ENCODE peak calls at places on chromosomes 16 and 17, in nine cellular contexts. One of them, this sample, is unnamed.
A peak's percentile ranks its signal among the peaks of the same experiment; 100 is the strongest.

GRCh38 chr16:15798671-15799070 is 58.2 kb downstream of the MYH11 start:
- DNase-seq in heart left ventricle: no peak
- DNase-seq in ascending aorta: no peak
- DNase-seq in astrocyte: no peak
- DNase-seq in omental fat pad: no peak
- DNase-seq in nephron progenitor cell: no peak
- DNase-seq in GM13977: no peak
- DNase-seq in OCI-LY7: no peak
- DNase-seq in IMR-90: no peak
- DNase-seq in this sample: no peak

GRCh38 chr16:51565149-51565548 is 414.1 kb upstream of the SALL1 start:
- DNase-seq in IMR-90: no peak
- DNase-seq in OCI-LY7: no peak
- DNase-seq in astrocyte: no peak
- DNase-seq in omental fat pad: no peak
- DNase-seq in heart left ventricle: no peak
- DNase-seq in nephron progenitor cell: no peak
- DNase-seq in ascending aorta: no peak
- DNase-seq in GM13977: no peak
- DNase-seq in this sample: no peak

GRCh38 chr16:1991588-1992474 is 2.1 kb downstream of the SYNGR3 start:
- DNase-seq in GM13977: peak; percentile 100
- DNase-seq in OCI-LY7: peak; percentile 95
- DNase-seq in heart left ventricle: peak; percentile 92
- DNase-seq in IMR-90: peak; percentile 83
- DNase-seq in nephron progenitor cell: peak; percentile 94
- DNase-seq in astrocyte: peak; percentile 53
- DNase-seq in ascending aorta: peak; percentile 93
- DNase-seq in omental fat pad: peak; percentile 89
- DNase-seq in this sample: peak; percentile 84

GRCh38 chr17:6100146-6100545 is 30.0 kb downstream of the WSCD1 start:
- DNase-seq in ascending aorta: no peak
- DNase-seq in heart left ventricle: no peak
- DNase-seq in nephron progenitor cell: no peak
- DNase-seq in OCI-LY7: no peak
- DNase-seq in GM13977: no peak
- DNase-seq in astrocyte: no peak
- DNase-seq in omental fat pad: no peak
- DNase-seq in IMR-90: no peak
- DNase-seq in this sample: no peak

GRCh38 chr16:3045758-3046505 is 429 bp upstream of the MMP25 start:
- DNase-seq in heart left ventricle: no peak
- DNase-seq in GM13977: peak; percentile 82
- DNase-seq in ascending aorta: no peak
- DNase-seq in nephron progenitor cell: peak; percentile 56
- DNase-seq in omental fat pad: no peak
- DNase-seq in astrocyte: no peak
- DNase-seq in IMR-90: no peak
- DNase-seq in OCI-LY7: no peak
- DNase-seq in this sample: no peak

GRCh38 chr16:83994087-83994486 is 26.0 kb downstream of the NECAB2 start:
- DNase-seq in GM13977: no peak
- DNase-seq in IMR-90: peak; percentile 95
- DNase-seq in omental fat pad: no peak
- DNase-seq in OCI-LY7: no peak
- DNase-seq in ascending aorta: no peak
- DNase-seq in astrocyte: peak; percentile 84
- DNase-seq in heart left ventricle: no peak
- DNase-seq in nephron progenitor cell: no peak
- DNase-seq in this sample: no peak

GRCh38 chr16:11780988-11781680 is 15.9 kb downstream of the ZC3H7A start:
- DNase-seq in astrocyte: no peak
- DNase-seq in omental fat pad: no peak
- DNase-seq in nephron progenitor cell: no peak
- DNase-seq in ascending aorta: no peak
- DNase-seq in IMR-90: peak; percentile 34
- DNase-seq in OCI-LY7: no peak
- DNase-seq in heart left ventricle: no peak
- DNase-seq in GM13977: no peak
- DNase-seq in this sample: no peak

GRCh38 chr16:30769379-30770089 is 7.4 kb downstream of the RNF40 start:
- DNase-seq in astrocyte: no peak
- DNase-seq in nephron progenitor cell: no peak
- DNase-seq in omental fat pad: no peak
- DNase-seq in OCI-LY7: no peak
- DNase-seq in ascending aorta: no peak
- DNase-seq in GM13977: no peak
- DNase-seq in IMR-90: no peak
- DNase-seq in heart left ventricle: peak; percentile 11
- DNase-seq in this sample: no peak

GRCh38 chr16:4290236-4290830 is 17.5 kb upstream of the TFAP4 start:
- DNase-seq in OCI-LY7: no peak
- DNase-seq in heart left ventricle: no peak
- DNase-seq in astrocyte: peak; percentile 47
- DNase-seq in nephron progenitor cell: no peak
- DNase-seq in omental fat pad: no peak
- DNase-seq in ascending aorta: no peak
- DNase-seq in IMR-90: peak; percentile 66
- DNase-seq in GM13977: no peak
- DNase-seq in this sample: peak; percentile 20

GRCh38 chr17:40547079-40547784 is 18.0 kb downstream of the CCR7 start:
- DNase-seq in GM13977: no peak
- DNase-seq in OCI-LY7: peak; percentile 88
- DNase-seq in IMR-90: no peak
- DNase-seq in heart left ventricle: no peak
- DNase-seq in ascending aorta: peak; percentile 53
- DNase-seq in astrocyte: no peak
- DNase-seq in nephron progenitor cell: no peak
- DNase-seq in omental fat pad: no peak
- DNase-seq in this sample: peak; percentile 17

GRCh38 chr17:60594747-60595146 is 5.2 kb upstream of the PPM1D start:
- DNase-seq in nephron progenitor cell: no peak
- DNase-seq in GM13977: no peak
- DNase-seq in omental fat pad: no peak
- DNase-seq in ascending aorta: no peak
- DNase-seq in IMR-90: no peak
- DNase-seq in heart left ventricle: no peak
- DNase-seq in OCI-LY7: no peak
- DNase-seq in astrocyte: no peak
- DNase-seq in this sample: no peak

GRCh38 chr16:80691111-80691761 is 113.2 kb downstream of the CDYL2 start:
- DNase-seq in GM13977: no peak
- DNase-seq in OCI-LY7: no peak
- DNase-seq in IMR-90: peak; percentile 21
- DNase-seq in heart left ventricle: no peak
- DNase-seq in astrocyte: peak; percentile 25
- DNase-seq in nephron progenitor cell: no peak
- DNase-seq in ascending aorta: no peak
- DNase-seq in omental fat pad: no peak
- DNase-seq in this sample: no peak

GRCh38 chr17:28904800-28905199 is 1.9 kb upstream of the DHRS13 start:
- DNase-seq in heart left ventricle: no peak
- DNase-seq in astrocyte: no peak
- DNase-seq in ascending aorta: no peak
- DNase-seq in nephron progenitor cell: no peak
- DNase-seq in IMR-90: no peak
- DNase-seq in OCI-LY7: no peak
- DNase-seq in omental fat pad: no peak
- DNase-seq in GM13977: no peak
- DNase-seq in this sample: no peak

GRCh38 chr17:66533572-66533971 is 231.2 kb downstream of the PRKCA start:
- DNase-seq in omental fat pad: no peak
- DNase-seq in nephron progenitor cell: peak; percentile 42
- DNase-seq in heart left ventricle: no peak
- DNase-seq in OCI-LY7: no peak
- DNase-seq in GM13977: no peak
- DNase-seq in ascending aorta: no peak
- DNase-seq in IMR-90: peak; percentile 73
- DNase-seq in astrocyte: peak; percentile 69
- DNase-seq in this sample: peak; percentile 43

GRCh38 chr17:1001640-1002411 is 4.9 kb downstream of the TIMM22 start:
- DNase-seq in IMR-90: peak; percentile 75
- DNase-seq in omental fat pad: no peak
- DNase-seq in heart left ventricle: peak; percentile 22
- DNase-seq in OCI-LY7: no peak
- DNase-seq in nephron progenitor cell: no peak
- DNase-seq in ascending aorta: peak; percentile 82
- DNase-seq in GM13977: no peak
- DNase-seq in astrocyte: peak; percentile 72
- DNase-seq in this sample: no peak

GRCh38 chr16:67184453-67185002 is 765 bp upstream of the MATCAP1 start:
- DNase-seq in heart left ventricle: no peak
- DNase-seq in OCI-LY7: no peak
- DNase-seq in ascending aorta: no peak
- DNase-seq in IMR-90: no peak
- DNase-seq in omental fat pad: no peak
- DNase-seq in nephron progenitor cell: no peak
- DNase-seq in GM13977: no peak
- DNase-seq in astrocyte: no peak
- DNase-seq in this sample: no peak

GRCh38 chr17:31211352-31212012 is 85.6 kb downstream of the OMG start:
- DNase-seq in IMR-90: peak; percentile 51
- DNase-seq in nephron progenitor cell: no peak
- DNase-seq in ascending aorta: no peak
- DNase-seq in heart left ventricle: no peak
- DNase-seq in GM13977: no peak
- DNase-seq in omental fat pad: no peak
- DNase-seq in astrocyte: no peak
- DNase-seq in OCI-LY7: no peak
- DNase-seq in this sample: no peak

GRCh38 chr17:31216053-31216751 is 80.8 kb downstream of the OMG start:
- DNase-seq in astrocyte: peak; percentile 74
- DNase-seq in heart left ventricle: no peak
- DNase-seq in nephron progenitor cell: no peak
- DNase-seq in GM13977: peak; percentile 25
- DNase-seq in ascending aorta: no peak
- DNase-seq in OCI-LY7: peak; percentile 72
- DNase-seq in omental fat pad: no peak
- DNase-seq in IMR-90: peak; percentile 92
- DNase-seq in this sample: no peak
- TF ChIP-seq CTCF in astrocyte: peak; percentile 42
- TF ChIP-seq CTCF in heart left ventricle: peak; percentile 72
- TF ChIP-seq CTCF in nephron progenitor cell: peak; percentile 67
- TF ChIP-seq CTCF in GM13977: peak; percentile 37
- TF ChIP-seq CTCF in ascending aorta: peak; percentile 41
- TF ChIP-seq CTCF in OCI-LY7: peak; percentile 93
- TF ChIP-seq CTCF in omental fat pad: no peak
- TF ChIP-seq CTCF in IMR-90: peak; percentile 59
- TF ChIP-seq CTCF in this sample: peak; percentile 63

GRCh38 chr17:80594666-80595269 is 50.1 kb downstream of the RPTOR start:
- DNase-seq in IMR-90: peak; percentile 31
- DNase-seq in heart left ventricle: no peak
- DNase-seq in ascending aorta: no peak
- DNase-seq in GM13977: no peak
- DNase-seq in OCI-LY7: no peak
- DNase-seq in omental fat pad: no peak
- DNase-seq in astrocyte: no peak
- DNase-seq in nephron progenitor cell: no peak
- DNase-seq in this sample: no peak
- TF ChIP-seq CTCF in IMR-90: no peak
- TF ChIP-seq CTCF in heart left ventricle: no peak
- TF ChIP-seq CTCF in ascending aorta: no peak
- TF ChIP-seq CTCF in GM13977: no peak
- TF ChIP-seq CTCF in OCI-LY7: no peak
- TF ChIP-seq CTCF in omental fat pad: no peak
- TF ChIP-seq CTCF in astrocyte: no peak
- TF ChIP-seq CTCF in nephron progenitor cell: no peak
- TF ChIP-seq CTCF in this sample: no peak

GRCh38 chr17:17495448-17496188 is 577 bp downstream of the RASD1 start:
- DNase-seq in omental fat pad: no peak
- DNase-seq in OCI-LY7: no peak
- DNase-seq in ascending aorta: no peak
- DNase-seq in nephron progenitor cell: peak; percentile 41
- DNase-seq in heart left ventricle: peak; percentile 29
- DNase-seq in GM13977: peak; percentile 68
- DNase-seq in IMR-90: peak; percentile 4
- DNase-seq in astrocyte: peak; percentile 47
- DNase-seq in this sample: peak; percentile 17

GRCh38 chr17:17498606-17499301 is 2.6 kb upstream of the RASD1 start:
- DNase-seq in omental fat pad: no peak
- DNase-seq in ascending aorta: no peak
- DNase-seq in heart left ventricle: no peak
- DNase-seq in IMR-90: no peak
- DNase-seq in nephron progenitor cell: no peak
- DNase-seq in OCI-LY7: no peak
- DNase-seq in GM13977: no peak
- DNase-seq in astrocyte: no peak
- DNase-seq in this sample: no peak

GRCh38 chr17:17496189-17497064 is at the start of gene RASD1:
- DNase-seq in astrocyte: peak; percentile 53
- DNase-seq in heart left ventricle: peak; percentile 92
- DNase-seq in OCI-LY7: peak; percentile 75
- DNase-seq in omental fat pad: peak; percentile 66
- DNase-seq in GM13977: peak; percentile 97
- DNase-seq in nephron progenitor cell: peak; percentile 84
- DNase-seq in IMR-90: peak; percentile 81
- DNase-seq in ascending aorta: peak; percentile 94
- DNase-seq in this sample: peak; percentile 91

GRCh38 chr17:17497845-17498520 is 1.8 kb upstream of the RASD1 start:
- DNase-seq in omental fat pad: no peak
- DNase-seq in nephron progenitor cell: no peak
- DNase-seq in astrocyte: no peak
- DNase-seq in ascending aorta: no peak
- DNase-seq in IMR-90: no peak
- DNase-seq in heart left ventricle: no peak
- DNase-seq in GM13977: no peak
- DNase-seq in OCI-LY7: no peak
- DNase-seq in this sample: no peak

GRCh38 chr17:17497065-17497844 is 1.1 kb upstream of the RASD1 start:
- DNase-seq in OCI-LY7: no peak
- DNase-seq in GM13977: no peak
- DNase-seq in astrocyte: peak; percentile 5
- DNase-seq in IMR-90: no peak
- DNase-seq in omental fat pad: no peak
- DNase-seq in ascending aorta: no peak
- DNase-seq in nephron progenitor cell: no peak
- DNase-seq in heart left ventricle: no peak
- DNase-seq in this sample: no peak
- TF ChIP-seq CTCF in OCI-LY7: peak; percentile 63
- TF ChIP-seq CTCF in GM13977: no peak
- TF ChIP-seq CTCF in astrocyte: no peak
- TF ChIP-seq CTCF in IMR-90: no peak
- TF ChIP-seq CTCF in omental fat pad: no peak
- TF ChIP-seq CTCF in ascending aorta: no peak
- TF ChIP-seq CTCF in nephron progenitor cell: no peak
- TF ChIP-seq CTCF in heart left ventricle: peak; percentile 21
- TF ChIP-seq CTCF in this sample: no peak

DNA sequence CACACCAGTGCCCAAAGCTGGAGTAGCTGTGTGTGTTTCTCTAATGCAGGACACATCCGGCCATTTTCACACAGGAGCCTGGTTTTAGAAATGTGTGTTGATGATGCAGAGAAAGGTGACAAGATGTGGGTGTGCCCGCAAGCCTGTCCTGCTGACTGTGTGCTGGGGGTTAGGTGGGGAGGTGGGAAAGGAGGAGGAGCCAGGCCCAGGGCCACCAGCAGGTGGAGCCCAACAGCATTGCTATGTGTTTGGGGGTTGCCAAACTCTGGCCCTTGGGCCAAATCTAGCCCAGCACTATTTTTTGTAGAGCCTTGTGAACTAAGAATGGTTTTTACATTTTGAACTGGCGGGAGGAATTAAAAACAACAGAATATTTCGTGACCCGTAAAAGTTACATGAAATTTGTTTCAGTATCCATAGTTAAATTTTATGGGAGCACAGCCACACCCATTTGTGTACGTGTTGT is 61.7 kb upstream of the LGALS9 start:
- DNase-seq in GM13977: peak; percentile 71
- DNase-seq in heart left ventricle: no peak
- DNase-seq in omental fat pad: no peak
- DNase-seq in nephron progenitor cell: peak; percentile 51
- DNase-seq in ascending aorta: no peak
- DNase-seq in astrocyte: no peak
- DNase-seq in OCI-LY7: peak; percentile 51
- DNase-seq in IMR-90: peak; percentile 34
- DNase-seq in this sample: peak; percentile 53
- TF ChIP-seq CTCF in GM13977: peak; percentile 82
- TF ChIP-seq CTCF in heart left ventricle: peak; percentile 52
- TF ChIP-seq CTCF in omental fat pad: no peak
- TF ChIP-seq CTCF in nephron progenitor cell: peak; percentile 40
- TF ChIP-seq CTCF in ascending aorta: no peak
- TF ChIP-seq CTCF in astrocyte: peak; percentile 46
- TF ChIP-seq CTCF in OCI-LY7: peak; percentile 88
- TF ChIP-seq CTCF in IMR-90: peak; percentile 56
- TF ChIP-seq CTCF in this sample: peak; percentile 49

This sample was measured in thyroid gland.